ENCODE peak calls at places on chromosome 14, in four cellular contexts. Q, X, S and O are unnamed samples.
A peak's percentile ranks its signal among the peaks of the same experiment; 100 is the strongest.

GRCh38 chr14:23578560-23579310 is at the start of gene JPH4:
- DNase-seq in X (no peak), S (no peak), Q (no peak), O (no peak)

GRCh38 chr14:90727082-90727481 is 89.1 kb downstream of the TTC7B start:
- DNase-seq in Q (no peak), X (no peak), S (no peak), O (no peak)

GRCh38 chr14:103019827-103020226 is 37.5 kb downstream of the CDC42BPB start:
- DNase-seq in X (no peak), Q (peak; percentile 51), S (no peak), O (no peak)

GRCh38 chr14:69475194-69475818 is 9.2 kb upstream of the PLEKHD1 start:
- DNase-seq in Q (peak; percentile 15), S (peak; percentile 10), X (peak; percentile 19), O (peak; percentile 5)

GRCh38 chr14:91167380-91167770 is 53.5 kb downstream of the DGLUCY start:
- DNase-seq in Q (no peak), X (no peak), S (no peak), O (no peak)

GRCh38 chr14:56812364-56813103 is 2.3 kb upstream of the OTX2 start:
- DNase-seq in S (no peak), Q (no peak), X (no peak), O (no peak)

GRCh38 chr14:89542768-89543419 is 125.9 kb upstream of the FOXN3 start:
- DNase-seq in S (no peak), X (no peak), Q (no peak), O (no peak)

GRCh38 chr14:23294734-23295561 is 7.7 kb downstream of the PPP1R3E start:
- DNase-seq in S (peak; percentile 63), X (peak; percentile 77), Q (peak; percentile 61), O (no peak)

GRCh38 chr14:28382460-28383220 is 383.9 kb upstream of the FOXG1 start:
- DNase-seq in S (no peak), Q (peak; percentile 77), X (peak; percentile 44), O (peak; percentile 85)

DNA sequence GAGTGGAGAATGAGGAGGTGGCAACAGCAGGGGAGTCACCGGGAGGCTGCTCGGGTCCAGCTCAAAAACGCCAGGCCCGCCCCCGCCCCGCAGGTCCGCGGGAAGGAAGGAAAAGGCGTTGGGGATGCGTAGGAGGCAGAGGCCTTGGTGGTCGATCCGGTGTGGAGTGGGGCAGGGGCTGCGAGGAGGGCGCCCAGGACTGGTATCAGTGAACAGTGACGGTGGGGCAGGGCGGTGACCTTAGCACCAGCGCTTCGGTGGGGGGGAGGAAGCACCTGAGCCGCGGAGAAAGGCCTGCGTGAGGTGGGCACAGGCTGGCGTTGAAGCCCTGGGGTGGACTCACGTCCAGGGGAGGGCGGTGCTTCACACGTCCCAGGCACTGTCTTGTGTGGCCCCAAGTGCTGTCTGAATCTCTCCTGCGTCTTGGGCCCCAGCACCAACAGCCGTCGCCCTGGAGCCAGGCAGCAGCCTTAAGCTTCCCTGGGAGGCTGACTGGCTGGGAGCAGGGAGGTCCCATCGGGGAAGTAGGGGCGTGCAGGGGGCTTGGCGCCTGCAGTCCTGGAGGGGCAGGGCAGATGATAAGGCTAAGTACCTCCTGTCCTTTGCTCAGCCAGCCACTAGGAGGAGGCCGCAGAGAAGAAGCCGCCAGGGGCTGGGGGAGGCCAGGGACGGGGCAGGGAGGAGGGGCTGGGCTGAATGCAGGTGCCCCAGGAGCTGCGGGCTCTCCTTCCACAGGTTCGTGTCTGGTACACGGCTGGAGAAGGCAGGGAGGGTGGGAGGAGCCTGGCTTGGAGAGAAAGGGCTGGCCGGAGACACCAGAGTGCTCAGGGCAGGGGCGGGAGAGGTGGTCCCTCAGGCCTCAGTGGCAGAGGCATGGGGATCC is 26.5 kb downstream of the ZBTB42 start:
- DNase-seq in X (peak; percentile 76), S (no peak), Q (peak; percentile 24), O (peak; percentile 20)
- TF ChIP-seq EZH2 in X (no peak), S (no peak), Q (no peak), O (no peak)

DNA sequence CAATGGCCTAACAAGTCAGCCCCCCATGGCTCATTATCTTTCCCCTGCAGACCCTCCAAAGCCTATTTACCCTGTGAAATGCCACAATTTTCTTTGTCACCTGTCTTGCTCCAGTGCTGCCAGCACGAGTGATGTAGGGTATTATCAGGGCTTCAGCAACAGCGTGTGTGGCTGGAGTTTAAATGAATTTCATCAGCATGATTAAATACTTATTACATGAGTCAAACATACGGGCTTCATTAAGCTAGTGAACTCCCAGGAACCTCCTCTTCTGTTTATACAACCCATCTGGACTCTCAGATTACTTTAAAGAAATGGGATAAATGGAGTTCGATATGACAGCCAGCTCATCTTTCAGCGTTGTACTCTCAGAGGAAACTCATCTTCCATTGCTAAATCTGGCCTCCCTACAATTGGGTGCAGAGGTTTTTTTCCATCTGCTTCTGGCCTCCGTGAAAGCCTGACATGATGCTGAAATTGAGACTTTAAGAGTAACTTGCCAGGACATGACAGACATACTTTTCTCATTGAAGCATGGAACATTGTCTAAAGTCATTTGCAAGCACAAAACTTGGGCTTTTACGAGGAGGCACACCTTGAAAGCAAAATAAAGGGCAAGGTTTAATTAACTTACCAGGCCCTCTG is 135.8 kb downstream of the TMEM30B start:
- DNase-seq in Q (peak; percentile 99), X (no peak), S (no peak), O (peak; percentile 82)
- TF ChIP-seq CTCF in Q (no peak), X (no peak), S (no peak), O (no peak)

DNA sequence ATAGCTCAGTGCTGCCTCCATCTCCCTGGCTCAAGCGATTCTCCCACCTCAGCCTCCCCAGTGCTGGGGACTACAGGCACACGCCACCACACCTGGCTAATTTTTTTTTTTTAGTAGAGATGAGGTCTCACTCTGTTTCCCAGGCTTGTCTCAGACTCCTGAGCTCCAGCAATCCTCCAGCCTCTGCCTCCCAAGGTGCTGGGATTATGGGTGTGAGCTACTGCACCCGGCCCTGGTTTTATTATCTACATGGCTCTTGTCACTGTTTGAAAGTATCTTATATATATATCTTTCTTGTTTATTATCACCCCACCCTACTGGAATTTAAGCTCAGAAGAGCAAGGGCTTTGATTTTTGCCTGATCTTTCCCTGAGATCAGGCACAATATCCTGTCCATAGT is 7.6 kb upstream of the TMED10 start:
- DNase-seq in Q (no peak), S (no peak), X (no peak), O (no peak)
- H3K9ac ChIP-seq in Q (no peak overlapping the region), S (no peak overlapping the region), X (no peak overlapping the region), O (no peak overlapping the region)

DNA sequence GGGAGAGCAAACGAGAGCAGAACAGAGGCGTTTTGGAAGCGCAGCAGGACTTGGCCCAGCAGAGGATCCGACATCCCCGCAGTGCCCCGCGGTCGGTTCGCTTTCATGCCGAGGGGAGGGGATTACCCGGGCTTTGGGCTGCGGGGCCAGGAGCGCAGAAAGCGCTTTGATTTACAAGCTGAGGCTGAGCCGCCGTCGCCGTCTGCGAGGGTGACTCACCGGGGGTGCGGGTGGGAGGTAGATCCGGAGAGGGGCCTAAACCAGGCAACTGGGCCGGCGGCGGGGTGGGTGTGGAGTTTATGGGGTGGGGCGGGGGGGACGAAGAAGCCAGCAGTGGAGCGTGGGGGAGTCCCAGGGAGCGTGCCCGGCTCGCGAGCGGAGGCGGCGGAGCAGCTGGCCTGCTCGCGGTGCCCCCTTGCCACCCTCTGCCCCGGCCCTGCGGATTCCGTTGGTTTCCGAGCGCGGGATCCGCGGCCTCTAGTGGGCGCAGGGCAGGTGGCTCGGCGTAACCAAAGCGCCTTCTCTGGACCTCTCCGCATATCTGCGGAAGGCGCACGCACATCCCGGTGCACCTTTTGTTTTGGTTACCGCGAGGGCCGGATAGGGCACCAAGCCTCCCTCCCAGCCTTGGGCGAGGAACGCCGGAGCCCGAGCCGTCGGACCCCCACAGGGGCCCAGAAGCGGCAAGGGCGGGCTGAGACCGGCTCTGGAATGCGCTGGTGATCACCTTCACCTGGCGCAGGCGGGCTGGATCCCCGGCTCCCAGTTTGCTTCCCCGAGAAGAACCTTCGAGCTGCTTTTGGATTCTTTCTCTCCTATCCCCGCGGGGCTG is 2.6 kb downstream of the SIX4 start:
- DNase-seq in Q (peak; percentile 80), X (peak; percentile 67), S (no peak), O (peak; percentile 64)
- TF ChIP-seq EZH2 in Q (no peak), X (no peak), S (no peak), O (no peak)

GRCh38 chr14:96097752-96098151 is 58.6 kb downstream of the C14orf132 start:
- DNase-seq in S (no peak), Q (no peak), X (peak; percentile 22), O (no peak)

GRCh38 chr14:96096639-96097610 is 57.8 kb downstream of the C14orf132 start:
- DNase-seq in S (no peak), Q (no peak), X (no peak), O (no peak)

GRCh38 chr14:96098309-96098998 is 59.3 kb downstream of the C14orf132 start:
- DNase-seq in X (peak; percentile 36), Q (peak; percentile 79), S (no peak), O (peak; percentile 46)

GRCh38 chr14:96100171-96101064 is 61.3 kb downstream of the C14orf132 start:
- DNase-seq in S (peak; percentile 65), X (peak; percentile 60), Q (peak; percentile 88), O (peak; percentile 57)

DNA sequence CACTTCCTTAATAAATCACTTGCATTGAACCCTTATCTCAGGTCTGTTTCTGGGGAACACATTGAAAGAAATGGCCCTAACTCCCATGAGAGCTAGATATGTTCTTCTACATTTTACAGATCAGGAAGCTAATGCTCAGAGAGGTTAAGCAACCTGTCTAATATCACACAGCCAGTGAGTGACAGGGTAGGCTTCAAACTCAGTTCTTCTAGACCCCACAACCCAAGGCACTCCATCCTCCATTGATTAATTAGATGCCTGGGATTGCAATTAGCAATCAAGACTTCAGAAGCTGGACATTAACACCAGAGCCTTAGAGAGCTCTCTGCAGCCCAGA is 59.8 kb downstream of the C14orf132 start:
- DNase-seq in X (no peak), S (no peak), Q (no peak), O (no peak)
- TF ChIP-seq CTCF in X (no peak), S (no peak), Q (no peak), O (no peak)

GRCh38 chr14:33799705-33800269 is 151.1 kb downstream of the EGLN3 start:
- DNase-seq in S (no peak), Q (no peak), X (no peak), O (peak; percentile 3)

GRCh38 chr14:33805593-33805992 is 145.3 kb downstream of the EGLN3 start:
- DNase-seq in S (no peak), Q (no peak), X (no peak), O (no peak)

GRCh38 chr14:33800735-33801163 is 150.1 kb downstream of the EGLN3 start:
- DNase-seq in S (no peak), X (no peak), Q (no peak), O (no peak)

GRCh38 chr14:33806905-33807304 is 144.0 kb downstream of the EGLN3 start:
- DNase-seq in S (no peak), Q (no peak), X (no peak), O (no peak)

DNA sequence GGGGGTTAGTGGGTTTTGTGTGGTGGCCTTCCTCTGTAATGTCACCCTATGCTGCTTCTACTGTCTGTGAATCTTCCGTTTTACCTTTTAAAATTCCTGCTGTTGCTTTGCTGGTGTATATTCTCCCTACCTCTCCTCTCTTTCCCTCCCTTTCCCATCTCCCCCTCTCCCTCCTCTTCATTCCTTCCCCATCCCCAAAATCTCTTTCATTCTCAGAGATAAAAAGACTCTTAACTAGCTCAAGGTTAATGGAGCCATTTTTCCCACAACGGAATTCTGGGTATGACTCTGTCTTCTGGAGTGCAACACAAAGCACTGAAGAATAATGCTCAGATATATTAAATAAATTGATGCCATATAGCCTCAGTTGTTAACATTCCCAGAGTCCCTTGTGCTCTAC is 148.1 kb downstream of the EGLN3 start:
- DNase-seq in X (no peak), S (no peak), Q (no peak), O (no peak)
- H3K9ac ChIP-seq in X (no peak overlapping the region), S (no peak overlapping the region), Q (no peak overlapping the region), O (no peak overlapping the region)